ENCODE peak calls at places on chromosome 16, in five cellular contexts. One of them, this sample, is unnamed.

GRCh38 chr16:66469291-66469931 is 42.3 kb downstream of the BEAN1 start:
- DNase-seq in activated CD4-positive, CD25-positive, alpha-beta regulatory T cell: no peak
- DNase-seq in M059J: no peak
- DNase-seq in NCI-H1930: no peak
- DNase-seq in activated CD4-positive, alpha-beta T cell treated with anti-CD3 and anti-CD28 coated beads, Interleukin-2, amount 50 U/mL, for 4 hours: no peak
- DNase-seq in this sample: no peak

GRCh38 chr16:24253192-24253591 is 2.9 kb upstream of the CACNG3 start:
- DNase-seq in activated CD4-positive, alpha-beta T cell treated with anti-CD3 and anti-CD28 coated beads, Interleukin-2, amount 50 U/mL, for 4 hours: peak; percentile 6
- DNase-seq in M059J: peak; percentile 26
- DNase-seq in NCI-H1930: peak; percentile 48
- DNase-seq in activated CD4-positive, CD25-positive, alpha-beta regulatory T cell: no peak
- DNase-seq in this sample: peak; percentile 79

GRCh38 chr16:80250376-80250775 is 290.4 kb upstream of the DYNLRB2 start:
- DNase-seq in M059J: peak; percentile 82
- DNase-seq in activated CD4-positive, CD25-positive, alpha-beta regulatory T cell: no peak
- DNase-seq in NCI-H1930: no peak
- DNase-seq in activated CD4-positive, alpha-beta T cell treated with anti-CD3 and anti-CD28 coated beads, Interleukin-2, amount 50 U/mL, for 4 hours: no peak
- DNase-seq in this sample: no peak

GRCh38 chr16:72787519-72788268 is 260.2 kb downstream of the ZFHX3 start:
- DNase-seq in activated CD4-positive, alpha-beta T cell treated with anti-CD3 and anti-CD28 coated beads, Interleukin-2, amount 50 U/mL, for 4 hours: peak; percentile 48
- DNase-seq in NCI-H1930: no peak
- DNase-seq in M059J: peak; percentile 90
- DNase-seq in activated CD4-positive, CD25-positive, alpha-beta regulatory T cell: peak; percentile 36
- DNase-seq in this sample: no peak

GRCh38 chr16:75726390-75726789 is at the start of gene CPHXL:
- DNase-seq in NCI-H1930: no peak
- DNase-seq in M059J: no peak
- DNase-seq in activated CD4-positive, alpha-beta T cell treated with anti-CD3 and anti-CD28 coated beads, Interleukin-2, amount 50 U/mL, for 4 hours: no peak
- DNase-seq in activated CD4-positive, CD25-positive, alpha-beta regulatory T cell: no peak
- DNase-seq in this sample: peak; percentile 36

GRCh38 chr16:27367463-27368357 is 34.3 kb upstream of the IL21R start:
- DNase-seq in NCI-H1930: no peak
- DNase-seq in activated CD4-positive, CD25-positive, alpha-beta regulatory T cell: peak; percentile 83
- DNase-seq in activated CD4-positive, alpha-beta T cell treated with anti-CD3 and anti-CD28 coated beads, Interleukin-2, amount 50 U/mL, for 4 hours: peak; percentile 93
- DNase-seq in M059J: peak; percentile 50
- DNase-seq in this sample: peak; percentile 82

GRCh38 chr16:88317619-88317977 is 65.2 kb upstream of the ZNF469 start:
- DNase-seq in activated CD4-positive, CD25-positive, alpha-beta regulatory T cell: no peak
- DNase-seq in NCI-H1930: no peak
- DNase-seq in activated CD4-positive, alpha-beta T cell treated with anti-CD3 and anti-CD28 coated beads, Interleukin-2, amount 50 U/mL, for 4 hours: no peak
- DNase-seq in M059J: no peak
- DNase-seq in this sample: no peak

GRCh38 chr16:49335828-49336227 is 37.8 kb upstream of the C16orf78 start:
- DNase-seq in M059J: no peak
- DNase-seq in activated CD4-positive, alpha-beta T cell treated with anti-CD3 and anti-CD28 coated beads, Interleukin-2, amount 50 U/mL, for 4 hours: no peak
- DNase-seq in activated CD4-positive, CD25-positive, alpha-beta regulatory T cell: no peak
- DNase-seq in NCI-H1930: no peak
- DNase-seq in this sample: no peak

GRCh38 chr16:66400503-66401380 is 26.4 kb upstream of the BEAN1 start:
- DNase-seq in NCI-H1930: no peak
- DNase-seq in activated CD4-positive, alpha-beta T cell treated with anti-CD3 and anti-CD28 coated beads, Interleukin-2, amount 50 U/mL, for 4 hours: no peak
- DNase-seq in M059J: no peak
- DNase-seq in activated CD4-positive, CD25-positive, alpha-beta regulatory T cell: no peak
- DNase-seq in this sample: no peak

GRCh38 chr16:49921791-49922456 is 66.0 kb upstream of the ZNF423 start:
- DNase-seq in M059J: peak; percentile 42
- DNase-seq in activated CD4-positive, CD25-positive, alpha-beta regulatory T cell: no peak
- DNase-seq in activated CD4-positive, alpha-beta T cell treated with anti-CD3 and anti-CD28 coated beads, Interleukin-2, amount 50 U/mL, for 4 hours: peak; percentile 35
- DNase-seq in NCI-H1930: peak; percentile 2
- DNase-seq in this sample: peak; percentile 83

GRCh38 chr16:66477028-66477515 is 50.0 kb downstream of the BEAN1 start:
- DNase-seq in NCI-H1930: no peak
- DNase-seq in M059J: no peak
- DNase-seq in activated CD4-positive, alpha-beta T cell treated with anti-CD3 and anti-CD28 coated beads, Interleukin-2, amount 50 U/mL, for 4 hours: no peak
- DNase-seq in activated CD4-positive, CD25-positive, alpha-beta regulatory T cell: no peak
- DNase-seq in this sample: no peak

GRCh38 chr16:65958096-65958495 is 408.4 kb upstream of the CDH5 start:
- DNase-seq in activated CD4-positive, alpha-beta T cell treated with anti-CD3 and anti-CD28 coated beads, Interleukin-2, amount 50 U/mL, for 4 hours: no peak
- DNase-seq in NCI-H1930: no peak
- DNase-seq in activated CD4-positive, CD25-positive, alpha-beta regulatory T cell: no peak
- DNase-seq in M059J: no peak
- DNase-seq in this sample: no peak

GRCh38 chr16:12392585-12393089 is 411.1 kb downstream of the CPPED1 start:
- DNase-seq in activated CD4-positive, alpha-beta T cell treated with anti-CD3 and anti-CD28 coated beads, Interleukin-2, amount 50 U/mL, for 4 hours: no peak
- DNase-seq in NCI-H1930: no peak
- DNase-seq in M059J: peak; percentile 25
- DNase-seq in activated CD4-positive, CD25-positive, alpha-beta regulatory T cell: no peak
- DNase-seq in this sample: no peak

GRCh38 chr16:81804134-81804610 is 25.1 kb downstream of the PLCG2 start:
- DNase-seq in activated CD4-positive, alpha-beta T cell treated with anti-CD3 and anti-CD28 coated beads, Interleukin-2, amount 50 U/mL, for 4 hours: no peak
- DNase-seq in activated CD4-positive, CD25-positive, alpha-beta regulatory T cell: no peak
- DNase-seq in M059J: no peak
- DNase-seq in NCI-H1930: no peak
- DNase-seq in this sample: peak; percentile 71

GRCh38 chr16:81720973-81721907 is 57.9 kb upstream of the PLCG2 start:
- DNase-seq in activated CD4-positive, CD25-positive, alpha-beta regulatory T cell: no peak
- DNase-seq in activated CD4-positive, alpha-beta T cell treated with anti-CD3 and anti-CD28 coated beads, Interleukin-2, amount 50 U/mL, for 4 hours: no peak
- DNase-seq in M059J: peak; percentile 18
- DNase-seq in NCI-H1930: no peak
- DNase-seq in this sample: no peak

GRCh38 chr16:59478806-59479205 is 744.7 kb upstream of the GOT2 start:
- DNase-seq in activated CD4-positive, alpha-beta T cell treated with anti-CD3 and anti-CD28 coated beads, Interleukin-2, amount 50 U/mL, for 4 hours: no peak
- DNase-seq in activated CD4-positive, CD25-positive, alpha-beta regulatory T cell: no peak
- DNase-seq in NCI-H1930: no peak
- DNase-seq in M059J: peak; percentile 11
- DNase-seq in this sample: no peak